ENCODE peak calls at places on chromosomes 1 and 21, in eight cellular contexts. N is body of pancreas, H is HepG2, X is upper lobe of left lung, O is A549, Z is right lobe of liver, K is HCT116, B is heart left ventricle. V is an unnamed sample.
A peak's percentile ranks its signal among the peaks of the same experiment; 100 is the strongest.

GRCh38 chr1:110557481-110557880 is 38.5 kb upstream of the KCNA10 start:
- ATAC-seq in O (no peak), Z (no peak), K (no peak), B (no peak), X (no peak), N (no peak), H (no peak), V (no peak)

GRCh38 chr1:56401191-56401590 is 178.2 kb downstream of the PLPP3 start:
- ATAC-seq in N (no peak), H (no peak), B (no peak), O (no peak), K (no peak), X (no peak), Z (no peak), V (no peak)

GRCh38 chr1:143652744-143653143 is 319.0 kb downstream of the FAM72C start:
- ATAC-seq in Z (no peak), K (no peak), O (no peak), B (no peak), H (no peak), N (no peak), X (no peak), V (no peak)

GRCh38 chr1:198165927-198166647 is 9.3 kb downstream of the NEK7 start:
- ATAC-seq in K (no peak), H (no peak), Z (no peak), O (no peak), N (no peak), X (no peak), B (no peak), V (no peak)

GRCh38 chr1:52907068-52907811 is 14.3 kb downstream of the ECHDC2 start:
- ATAC-seq in O (no peak), K (no peak), Z (peak; percentile 40), N (no peak), X (no peak), B (no peak), H (no peak), V (no peak)

GRCh38 chr1:213166868-213167267 is 115.8 kb downstream of the RPS6KC1 start:
- ATAC-seq in H (no peak), K (no peak), X (no peak), N (no peak), B (peak; percentile 69), O (no peak), Z (no peak), V (no peak)

GRCh38 chr1:210688482-210689233 is 360.0 kb downstream of the HHAT start:
- ATAC-seq in K (no peak), N (no peak), X (no peak), B (peak; percentile 28), H (no peak), O (no peak), Z (no peak), V (peak; percentile 54)

GRCh38 chr1:83999316-83999819 is 436 bp upstream of the TTLL7 start:
- ATAC-seq in N (peak; percentile 90), O (peak; percentile 91), K (peak; percentile 94), X (peak; percentile 91), Z (peak; percentile 97), B (peak; percentile 97), H (peak; percentile 93), V (peak; percentile 94)

GRCh38 chr1:32273389-32274208 is 18.3 kb upstream of the HDAC1 start:
- ATAC-seq in N (no peak), X (no peak), Z (no peak), H (peak; percentile 75), B (no peak), K (peak; percentile 83), O (peak; percentile 46), V (no peak)

GRCh38 chr1:167052389-167052788 is 37.8 kb downstream of the GPA33 start:
- ATAC-seq in X (no peak), O (peak; percentile 66), K (peak; percentile 86), B (peak; percentile 29), N (peak; percentile 48), Z (peak; percentile 64), H (peak; percentile 90), V (no peak)

DNA sequence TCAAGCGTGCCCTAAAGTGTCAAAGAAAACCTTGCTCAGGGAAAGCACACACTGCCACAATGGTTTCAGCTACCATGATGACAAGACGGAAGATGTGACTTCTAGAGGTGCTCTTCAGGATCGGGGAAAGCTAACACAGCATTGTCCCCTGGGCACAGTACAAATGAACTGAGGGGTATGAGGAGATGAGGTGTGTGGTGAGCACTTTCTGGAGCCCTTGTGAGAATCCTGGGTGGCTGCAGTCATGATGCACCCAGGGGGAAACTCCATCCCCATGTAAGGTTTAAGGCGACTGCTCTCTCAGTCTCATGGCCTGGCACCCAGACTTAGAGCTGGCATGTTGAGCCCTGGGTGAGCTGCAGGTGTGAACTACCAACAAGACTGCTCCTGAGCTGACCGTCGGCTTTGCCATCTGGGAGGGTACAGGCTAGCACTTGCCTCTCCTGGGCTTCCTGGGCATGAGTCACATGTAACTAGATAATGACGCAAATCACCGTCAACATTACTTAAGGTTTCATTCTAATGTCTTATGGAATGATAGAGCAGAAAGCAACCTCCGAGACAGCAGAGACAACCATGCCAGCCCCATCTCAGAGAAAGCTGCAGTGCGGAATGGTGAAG is 144.6 kb downstream of the CLIC6 start:
- ATAC-seq in H (no peak), Z (no peak), K (no peak), N (no peak), O (peak; percentile 57), X (no peak), B (no peak), V (no peak)
- H3K4me1 ChIP-seq in H (peaks cover 75% of the 10 kb centered on the region), Z (no peaks in the 10 kb centered on the region), K (peaks cover 69% of the 10 kb centered on the region), N (peaks cover 8% of the 10 kb centered on the region), O (peaks cover 71% of the 10 kb centered on the region), X (peaks cover 2% of the 10 kb centered on the region), B (no peaks in the 10 kb centered on the region), V (no peaks in the 10 kb centered on the region)

GRCh38 chr1:100353988-100354387 is 1.7 kb downstream of the CDC14A start:
- ATAC-seq in Z (no peak), X (no peak), N (no peak), H (peak; percentile 55), B (no peak), K (peak; percentile 36), O (no peak), V (no peak)
- TF ChIP-seq POLR2A in Z (no peak), X (no peak), N (no peak), H (no peak), B (no peak), K (no peak), O (no peak), V (no peak)

DNA sequence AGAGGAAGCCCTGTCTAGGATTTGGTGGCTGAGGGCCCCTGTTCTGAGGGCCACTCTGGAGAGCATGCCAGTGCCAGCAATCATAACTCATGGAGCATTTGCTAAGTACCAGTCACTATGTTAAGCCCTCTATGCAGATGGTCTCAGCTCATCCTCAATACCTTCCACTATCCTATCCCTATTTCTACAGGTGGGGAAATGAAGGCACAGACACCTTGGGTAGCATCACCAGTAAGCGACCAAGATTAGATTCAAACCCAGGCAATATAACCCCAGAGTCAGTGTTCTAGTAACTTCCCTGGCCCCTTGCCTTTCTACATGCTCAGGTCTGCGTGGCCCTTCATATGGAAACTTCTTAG is 7.9 kb upstream of the NBPF1 start:
- ATAC-seq in Z (no peak), N (no peak), B (no peak), X (no peak), K (no peak), O (no peak), H (no peak), V (no peak)
- TF ChIP-seq CTCF in Z (peak; percentile 25), N (no peak), B (no peak), X (no peak), K (no peak), O (no peak), H (no peak), V (no peak)

GRCh38 chr1:226486163-226486562 is 62.4 kb upstream of the STUM start:
- ATAC-seq in N (no peak), X (no peak), B (no peak), Z (no peak), K (no peak), O (no peak), H (no peak), V (no peak)
- H3K4me1 ChIP-seq in N (peaks cover 5% of the 10 kb centered on the region), X (peaks cover 6% of the 10 kb centered on the region), B (no peaks in the 10 kb centered on the region), Z (no peaks in the 10 kb centered on the region), K (peaks cover 6% of the 10 kb centered on the region), O (no peaks in the 10 kb centered on the region), H (peaks cover 12% of the 10 kb centered on the region), V (no peaks in the 10 kb centered on the region)

GRCh38 chr1:94640125-94640524 is 98.6 kb upstream of the F3 start:
- ATAC-seq in H (no peak), K (no peak), O (no peak), X (no peak), B (no peak), Z (no peak), N (no peak), V (no peak)
- TF ChIP-seq POLR2A in H (no peak), K (no peak), O (no peak), X (no peak), B (no peak), Z (no peak), N (no peak), V (no peak)

GRCh38 chr21:36661511-36662309 is 37.2 kb upstream of the SIM2 start:
- ATAC-seq in O (no peak), Z (peak; percentile 87), X (no peak), H (peak; percentile 93), N (no peak), B (no peak), K (peak; percentile 89), V (no peak)
- TF ChIP-seq CTCF in O (peak; percentile 47), Z (peak; percentile 61), X (peak; percentile 30), H (peak; percentile 63), N (no peak), B (peak; percentile 14), K (peak; percentile 66), V (peak; percentile 48)

GRCh38 chr1:206897175-206897574 is at the start of gene IL24:
- ATAC-seq in Z (no peak), B (no peak), O (no peak), X (no peak), H (no peak), K (no peak), N (no peak), V (no peak)

GRCh38 chr1:206893380-206893779 is 3.9 kb upstream of the IL24 start:
- ATAC-seq in Z (no peak), K (no peak), H (no peak), N (no peak), O (no peak), B (no peak), X (no peak), V (no peak)

GRCh38 chr1:206896261-206896660 is 982 bp upstream of the IL24 start:
- ATAC-seq in X (no peak), O (peak; percentile 26), H (no peak), N (peak; percentile 8), K (no peak), B (no peak), Z (no peak), V (no peak)

GRCh38 chr1:206895837-206896242 is 1.4 kb upstream of the IL24 start:
- ATAC-seq in H (no peak), O (peak; percentile 87), K (no peak), X (peak; percentile 19), N (peak; percentile 41), Z (no peak), B (no peak), V (no peak)

GRCh38 chr1:206895320-206895719 is 1.9 kb upstream of the IL24 start:
- ATAC-seq in O (peak; percentile 2), K (no peak), H (no peak), B (no peak), Z (no peak), X (no peak), N (no peak), V (no peak)
- H3K4me1 ChIP-seq in O (peaks cover 73% of the 10 kb centered on the region), K (peaks cover 18% of the 10 kb centered on the region), H (no peaks in the 10 kb centered on the region), B (no peaks in the 10 kb centered on the region), Z (no peaks in the 10 kb centered on the region), X (peaks cover 21% of the 10 kb centered on the region), N (peaks cover 18% of the 10 kb centered on the region), V (no peaks in the 10 kb centered on the region)